ENCODE peak calls at places on chromosomes 11 and 22, in four cellular contexts. U, J, L and S are unnamed samples.

GRCh38 chr11:96361778-96362177 is 18.8 kb upstream of the MAML2 start:
- DNase-seq in U (no peak), J (no peak), L (no peak), S (no peak)

GRCh38 chr11:67071420-67072284 is 15.0 kb downstream of the RHOD start:
- DNase-seq in U (peak), J (no peak), L (peak), S (peak)

GRCh38 chr11:79110796-79111195 is 330.0 kb downstream of the TENM4 start:
- DNase-seq in U (no peak), J (no peak), L (no peak), S (no peak)

GRCh38 chr11:13098067-13098466 is 89.0 kb downstream of the RASSF10 start:
- DNase-seq in U (no peak), J (no peak), L (no peak), S (peak)

GRCh38 chr22:24433868-24434471 is 6.6 kb downstream of the ADORA2A start:
- DNase-seq in U (no peak), J (no peak), L (no peak), S (no peak)

GRCh38 chr11:77113382-77114088 is 10.9 kb downstream of the OMP start:
- DNase-seq in U (no peak), J (no peak), L (peak), S (peak)

GRCh38 chr11:1619449-1619848 is 2.5 kb downstream of the KRTAP5-4 start:
- DNase-seq in U (no peak), J (no peak), L (no peak), S (no peak)

GRCh38 chr22:46800102-46800857 is 37.8 kb downstream of the TBC1D22A start:
- DNase-seq in U (no peak), J (no peak), L (no peak), S (no peak)